ENCODE peak calls at places on chromosomes 3 and 15, in six cellular contexts. One of them, this sample, is unnamed.
A peak's percentile ranks its signal among the peaks of the same experiment; 100 is the strongest.

GRCh38 chr3:15330031-15330596 is 2.3 kb downstream of the SH3BP5 start:
- DNase-seq in GOT3: no peak
- DNase-seq in esophagus squamous epithelium: no peak
- DNase-seq in heart right ventricle: no peak
- DNase-seq in nephron progenitor cell: peak; percentile 45
- DNase-seq in stimulated activated CD4-positive, alpha-beta T cell treated with anti-CD3 and anti-CD28 coated beads, TNF-alpha, amount 100 ng/mL, for 1 hour: no peak
- DNase-seq in this sample: no peak

GRCh38 chr3:113560845-113561623 is 28.7 kb downstream of the SIDT1 start:
- DNase-seq in GOT3: no peak
- DNase-seq in stimulated activated CD4-positive, alpha-beta T cell treated with anti-CD3 and anti-CD28 coated beads, TNF-alpha, amount 100 ng/mL, for 1 hour: no peak
- DNase-seq in nephron progenitor cell: no peak
- DNase-seq in esophagus squamous epithelium: no peak
- DNase-seq in heart right ventricle: no peak
- DNase-seq in this sample: no peak

GRCh38 chr15:73578036-73578435 is 55.2 kb downstream of the NPTN start:
- DNase-seq in GOT3: no peak
- DNase-seq in esophagus squamous epithelium: no peak
- DNase-seq in stimulated activated CD4-positive, alpha-beta T cell treated with anti-CD3 and anti-CD28 coated beads, TNF-alpha, amount 100 ng/mL, for 1 hour: no peak
- DNase-seq in heart right ventricle: no peak
- DNase-seq in nephron progenitor cell: no peak
- DNase-seq in this sample: no peak

GRCh38 chr3:143480306-143480852 is 360.8 kb downstream of the CHST2 start:
- DNase-seq in nephron progenitor cell: no peak
- DNase-seq in esophagus squamous epithelium: no peak
- DNase-seq in stimulated activated CD4-positive, alpha-beta T cell treated with anti-CD3 and anti-CD28 coated beads, TNF-alpha, amount 100 ng/mL, for 1 hour: no peak
- DNase-seq in GOT3: no peak
- DNase-seq in heart right ventricle: no peak
- DNase-seq in this sample: no peak

GRCh38 chr3:52507359-52507758 is 12.2 kb downstream of the STAB1 start:
- DNase-seq in nephron progenitor cell: no peak
- DNase-seq in esophagus squamous epithelium: no peak
- DNase-seq in stimulated activated CD4-positive, alpha-beta T cell treated with anti-CD3 and anti-CD28 coated beads, TNF-alpha, amount 100 ng/mL, for 1 hour: no peak
- DNase-seq in heart right ventricle: no peak
- DNase-seq in GOT3: no peak
- DNase-seq in this sample: no peak

GRCh38 chr15:60389261-60390077 is 8.3 kb downstream of the ANXA2 start:
- DNase-seq in heart right ventricle: no peak
- DNase-seq in nephron progenitor cell: no peak
- DNase-seq in stimulated activated CD4-positive, alpha-beta T cell treated with anti-CD3 and anti-CD28 coated beads, TNF-alpha, amount 100 ng/mL, for 1 hour: no peak
- DNase-seq in esophagus squamous epithelium: no peak
- DNase-seq in GOT3: no peak
- DNase-seq in this sample: no peak

GRCh38 chr3:169236662-169237174 is 426.8 kb downstream of the MECOM start:
- DNase-seq in stimulated activated CD4-positive, alpha-beta T cell treated with anti-CD3 and anti-CD28 coated beads, TNF-alpha, amount 100 ng/mL, for 1 hour: no peak
- DNase-seq in esophagus squamous epithelium: no peak
- DNase-seq in nephron progenitor cell: no peak
- DNase-seq in heart right ventricle: no peak
- DNase-seq in GOT3: no peak
- DNase-seq in this sample: no peak

GRCh38 chr3:112555535-112556170 is 6.1 kb downstream of the ATG3 start:
- DNase-seq in GOT3: no peak
- DNase-seq in heart right ventricle: no peak
- DNase-seq in stimulated activated CD4-positive, alpha-beta T cell treated with anti-CD3 and anti-CD28 coated beads, TNF-alpha, amount 100 ng/mL, for 1 hour: no peak
- DNase-seq in nephron progenitor cell: no peak
- DNase-seq in esophagus squamous epithelium: no peak
- DNase-seq in this sample: peak; percentile 74

GRCh38 chr3:129745253-129745652 is 138.8 kb upstream of the PLXND1 start:
- DNase-seq in heart right ventricle: no peak
- DNase-seq in GOT3: no peak
- DNase-seq in nephron progenitor cell: no peak
- DNase-seq in stimulated activated CD4-positive, alpha-beta T cell treated with anti-CD3 and anti-CD28 coated beads, TNF-alpha, amount 100 ng/mL, for 1 hour: no peak
- DNase-seq in esophagus squamous epithelium: no peak
- DNase-seq in this sample: no peak

GRCh38 chr3:177026505-177027277 is 170.6 kb downstream of the TBL1XR1 start:
- DNase-seq in stimulated activated CD4-positive, alpha-beta T cell treated with anti-CD3 and anti-CD28 coated beads, TNF-alpha, amount 100 ng/mL, for 1 hour: no peak
- DNase-seq in esophagus squamous epithelium: no peak
- DNase-seq in nephron progenitor cell: no peak
- DNase-seq in GOT3: no peak
- DNase-seq in heart right ventricle: no peak
- DNase-seq in this sample: no peak

GRCh38 chr15:36961956-36962355 is 138.4 kb downstream of the MEIS2 start:
- DNase-seq in heart right ventricle: no peak
- DNase-seq in stimulated activated CD4-positive, alpha-beta T cell treated with anti-CD3 and anti-CD28 coated beads, TNF-alpha, amount 100 ng/mL, for 1 hour: no peak
- DNase-seq in esophagus squamous epithelium: no peak
- DNase-seq in nephron progenitor cell: no peak
- DNase-seq in GOT3: no peak
- DNase-seq in this sample: no peak

GRCh38 chr3:51673802-51674654 is 3.0 kb downstream of the TEX264 start:
- DNase-seq in nephron progenitor cell: no peak
- DNase-seq in GOT3: no peak
- DNase-seq in heart right ventricle: no peak
- DNase-seq in esophagus squamous epithelium: no peak
- DNase-seq in stimulated activated CD4-positive, alpha-beta T cell treated with anti-CD3 and anti-CD28 coated beads, TNF-alpha, amount 100 ng/mL, for 1 hour: no peak
- DNase-seq in this sample: no peak